ENCODE peak calls at places on chromosomes 12 and 14, in eight cellular contexts. N is GM12865, H is GF-D8, V is mesendoderm, C is iris pigment epithelial cell, L is activated T-cell treated with anti-CD3 and anti-CD28 coated beads for 1 hour, Z is left ventricle myocardium inferior, M is adrenal gland. R is an unnamed sample.

GRCh38 chr12:76790564-76791552 is 26.9 kb downstream of the ZDHHC17 start:
- DNase-seq in N (peak; percentile 25), H (no peak), V (no peak), C (no peak), L (no peak), Z (no peak), M (no peak), R (peak; percentile 29)

GRCh38 chr14:64210211-64210610 is 84.0 kb downstream of the ESR2 start:
- DNase-seq in N (no peak), H (no peak), V (no peak), C (no peak), L (no peak), Z (no peak), M (no peak), R (no peak)

GRCh38 chr12:107296681-107297086 is 203.3 kb upstream of the CRY1 start:
- DNase-seq in N (no peak), H (no peak), V (no peak), C (peak; percentile 63), L (no peak), Z (no peak), M (no peak), R (no peak)

GRCh38 chr12:96811083-96811482 is 96.0 kb upstream of the NEDD1 start:
- DNase-seq in N (no peak), H (no peak), V (peak; percentile 69), C (peak; percentile 91), L (no peak), Z (no peak), M (no peak), R (no peak)

GRCh38 chr12:119594772-119595445 is 1.3 kb downstream of the TMEM233 start:
- DNase-seq in N (no peak), H (no peak), V (peak; percentile 31), C (peak; percentile 28), L (no peak), Z (peak; percentile 29), M (no peak), R (no peak)

GRCh38 chr12:62640910-62641448 is 174.4 kb downstream of the MON2 start:
- DNase-seq in N (peak; percentile 80), H (no peak), V (peak; percentile 70), C (peak; percentile 68), L (no peak), Z (no peak), M (no peak), R (peak; percentile 16)

GRCh38 chr12:27525373-27525772 is 1.4 kb downstream of the PPFIBP1 start:
- DNase-seq in N (no peak), H (no peak), V (peak; percentile 88), C (peak; percentile 56), L (no peak), Z (no peak), M (no peak), R (no peak)

GRCh38 chr12:116962197-116962596 is 51.4 kb downstream of the FBXW8 start:
- DNase-seq in N (peak; percentile 17), H (no peak), V (no peak), C (no peak), L (no peak), Z (no peak), M (no peak), R (no peak)

GRCh38 chr12:92421701-92422100 is 276.1 kb upstream of the BTG1 start:
- DNase-seq in N (no peak), H (no peak), V (no peak), C (peak; percentile 67), L (no peak), Z (no peak), M (no peak), R (no peak)